ENCODE peak calls at places on chromosomes 1 and 21, in five cellular contexts. One of them, this sample, is unnamed.

GRCh38 chr21:33642896-33643657 is 776 bp downstream of the ITSN1 start:
- DNase-seq in CD8-positive, alpha-beta memory T cell: peak; percentile 2
- DNase-seq in psoas muscle: peak; percentile 43
- DNase-seq in upper lobe of left lung: peak; percentile 28
- DNase-seq in cardiac muscle cell: peak; percentile 35
- DNase-seq in this sample: peak; percentile 16

GRCh38 chr1:46532498-46533178 is 18.8 kb downstream of the KNCN start:
- DNase-seq in psoas muscle: peak; percentile 73
- DNase-seq in upper lobe of left lung: peak; percentile 47
- DNase-seq in cardiac muscle cell: peak; percentile 72
- DNase-seq in CD8-positive, alpha-beta memory T cell: peak; percentile 64
- DNase-seq in this sample: peak; percentile 47

GRCh38 chr1:1032428-1032827 is 12.5 kb downstream of the AGRN start:
- DNase-seq in psoas muscle: no peak
- DNase-seq in upper lobe of left lung: no peak
- DNase-seq in CD8-positive, alpha-beta memory T cell: no peak
- DNase-seq in cardiac muscle cell: no peak
- DNase-seq in this sample: no peak

GRCh38 chr1:26791138-26791537 is 3.4 kb downstream of the PIGV start:
- DNase-seq in CD8-positive, alpha-beta memory T cell: no peak
- DNase-seq in upper lobe of left lung: no peak
- DNase-seq in cardiac muscle cell: no peak
- DNase-seq in psoas muscle: no peak
- DNase-seq in this sample: no peak

GRCh38 chr1:42206164-42206563 is 41.6 kb upstream of the GUCA2A start:
- DNase-seq in cardiac muscle cell: no peak
- DNase-seq in upper lobe of left lung: no peak
- DNase-seq in CD8-positive, alpha-beta memory T cell: no peak
- DNase-seq in psoas muscle: no peak
- DNase-seq in this sample: no peak

GRCh38 chr1:191368891-191369654 is 789.2 kb upstream of the RGS18 start:
- DNase-seq in cardiac muscle cell: no peak
- DNase-seq in upper lobe of left lung: no peak
- DNase-seq in psoas muscle: no peak
- DNase-seq in CD8-positive, alpha-beta memory T cell: no peak
- DNase-seq in this sample: no peak

GRCh38 chr21:46081022-46081861 is 16.7 kb upstream of the COL6A2 start:
- DNase-seq in cardiac muscle cell: no peak
- DNase-seq in psoas muscle: no peak
- DNase-seq in CD8-positive, alpha-beta memory T cell: no peak
- DNase-seq in upper lobe of left lung: no peak
- DNase-seq in this sample: no peak

GRCh38 chr1:18446751-18447150 is 34.0 kb upstream of the KLHDC7A start:
- DNase-seq in CD8-positive, alpha-beta memory T cell: no peak
- DNase-seq in psoas muscle: no peak
- DNase-seq in cardiac muscle cell: no peak
- DNase-seq in upper lobe of left lung: no peak
- DNase-seq in this sample: no peak

GRCh38 chr21:44889625-44890337 is 16.3 kb upstream of the PTTG1IP start:
- DNase-seq in cardiac muscle cell: no peak
- DNase-seq in psoas muscle: peak; percentile 7
- DNase-seq in CD8-positive, alpha-beta memory T cell: no peak
- DNase-seq in upper lobe of left lung: no peak
- DNase-seq in this sample: no peak

GRCh38 chr21:21063828-21064227 is 65.6 kb downstream of the NCAM2 start:
- DNase-seq in upper lobe of left lung: no peak
- DNase-seq in psoas muscle: no peak
- DNase-seq in CD8-positive, alpha-beta memory T cell: no peak
- DNase-seq in cardiac muscle cell: no peak
- DNase-seq in this sample: no peak

GRCh38 chr1:12052997-12053686 is 10.0 kb upstream of the TNFRSF8 start:
- DNase-seq in CD8-positive, alpha-beta memory T cell: no peak
- DNase-seq in cardiac muscle cell: peak; percentile 38
- DNase-seq in psoas muscle: peak; percentile 56
- DNase-seq in upper lobe of left lung: no peak
- DNase-seq in this sample: no peak

GRCh38 chr1:197146108-197147095 is at the start of gene ASPM:
- DNase-seq in upper lobe of left lung: peak; percentile 94
- DNase-seq in psoas muscle: peak; percentile 94
- DNase-seq in cardiac muscle cell: peak; percentile 98
- DNase-seq in CD8-positive, alpha-beta memory T cell: peak; percentile 92
- DNase-seq in this sample: peak; percentile 94

GRCh38 chr1:39692152-39693064 is 1.2 kb upstream of the HPCAL4 start:
- DNase-seq in psoas muscle: no peak
- DNase-seq in cardiac muscle cell: no peak
- DNase-seq in CD8-positive, alpha-beta memory T cell: no peak
- DNase-seq in upper lobe of left lung: peak; percentile 56
- DNase-seq in this sample: peak; percentile 25

GRCh38 chr1:202304370-202304769 is 37.4 kb downstream of the UBE2T start:
- DNase-seq in psoas muscle: no peak
- DNase-seq in upper lobe of left lung: no peak
- DNase-seq in CD8-positive, alpha-beta memory T cell: no peak
- DNase-seq in cardiac muscle cell: no peak
- DNase-seq in this sample: no peak

GRCh38 chr1:204089044-204089751 is 16.3 kb downstream of the SOX13 start:
- DNase-seq in upper lobe of left lung: no peak
- DNase-seq in cardiac muscle cell: peak; percentile 52
- DNase-seq in psoas muscle: peak; percentile 68
- DNase-seq in CD8-positive, alpha-beta memory T cell: no peak
- DNase-seq in this sample: no peak

GRCh38 chr1:44721521-44722361 is 9.2 kb downstream of the RNU5D-1 start:
- DNase-seq in psoas muscle: no peak
- DNase-seq in cardiac muscle cell: peak; percentile 96
- DNase-seq in CD8-positive, alpha-beta memory T cell: peak; percentile 75
- DNase-seq in upper lobe of left lung: peak; percentile 91
- DNase-seq in this sample: peak; percentile 85

GRCh38 chr21:26169611-26170470 is 729 bp downstream of the APP start:
- DNase-seq in upper lobe of left lung: peak; percentile 47
- DNase-seq in cardiac muscle cell: peak; percentile 78
- DNase-seq in CD8-positive, alpha-beta memory T cell: no peak
- DNase-seq in psoas muscle: peak; percentile 47
- DNase-seq in this sample: peak; percentile 38

GRCh38 chr1:241817956-241818612 is 29.9 kb upstream of the EXO1 start:
- DNase-seq in CD8-positive, alpha-beta memory T cell: no peak
- DNase-seq in psoas muscle: no peak
- DNase-seq in upper lobe of left lung: no peak
- DNase-seq in cardiac muscle cell: no peak
- DNase-seq in this sample: no peak

GRCh38 chr1:9289090-9289534 is 3.6 kb upstream of the SPSB1 start:
- DNase-seq in psoas muscle: peak; percentile 62
- DNase-seq in upper lobe of left lung: peak; percentile 72
- DNase-seq in cardiac muscle cell: peak; percentile 80
- DNase-seq in CD8-positive, alpha-beta memory T cell: peak; percentile 51
- DNase-seq in this sample: peak; percentile 73

GRCh38 chr1:218374972-218375371 is 29.8 kb downstream of the TGFB2 start:
- DNase-seq in psoas muscle: no peak
- DNase-seq in CD8-positive, alpha-beta memory T cell: no peak
- DNase-seq in cardiac muscle cell: peak; percentile 39
- DNase-seq in upper lobe of left lung: no peak
- DNase-seq in this sample: no peak

GRCh38 chr1:196387766-196388165 is 220.5 kb downstream of the KCNT2 start:
- DNase-seq in upper lobe of left lung: no peak
- DNase-seq in cardiac muscle cell: no peak
- DNase-seq in psoas muscle: no peak
- DNase-seq in CD8-positive, alpha-beta memory T cell: no peak
- DNase-seq in this sample: no peak

GRCh38 chr1:167767794-167768193 is 46.0 kb downstream of the MPZL1 start:
- DNase-seq in upper lobe of left lung: no peak
- DNase-seq in cardiac muscle cell: no peak
- DNase-seq in CD8-positive, alpha-beta memory T cell: no peak
- DNase-seq in psoas muscle: no peak
- DNase-seq in this sample: no peak

GRCh38 chr1:14095001-14095400 is 395.0 kb downstream of the PRDM2 start:
- DNase-seq in upper lobe of left lung: no peak
- DNase-seq in CD8-positive, alpha-beta memory T cell: no peak
- DNase-seq in cardiac muscle cell: peak; percentile 21
- DNase-seq in psoas muscle: no peak
- DNase-seq in this sample: no peak

GRCh38 chr1:234505774-234506114 is 26.8 kb upstream of the TARBP1 start:
- DNase-seq in upper lobe of left lung: no peak
- DNase-seq in cardiac muscle cell: peak; percentile 68
- DNase-seq in CD8-positive, alpha-beta memory T cell: no peak
- DNase-seq in psoas muscle: no peak
- DNase-seq in this sample: no peak

GRCh38 chr1:215551806-215552205 is 15.3 kb upstream of the KCTD3 start:
- DNase-seq in cardiac muscle cell: no peak
- DNase-seq in psoas muscle: no peak
- DNase-seq in upper lobe of left lung: no peak
- DNase-seq in CD8-positive, alpha-beta memory T cell: no peak
- DNase-seq in this sample: no peak

GRCh38 chr1:86085741-86086411 is 70.7 kb downstream of the COL24A1 start:
- DNase-seq in cardiac muscle cell: no peak
- DNase-seq in upper lobe of left lung: no peak
- DNase-seq in CD8-positive, alpha-beta memory T cell: no peak
- DNase-seq in psoas muscle: no peak
- DNase-seq in this sample: no peak

GRCh38 chr1:245409341-245410195 is 254.8 kb downstream of the KIF26B start:
- DNase-seq in cardiac muscle cell: no peak
- DNase-seq in upper lobe of left lung: no peak
- DNase-seq in psoas muscle: no peak
- DNase-seq in CD8-positive, alpha-beta memory T cell: no peak
- DNase-seq in this sample: no peak

GRCh38 chr1:30418426-30419245 is 304.7 kb downstream of the MATN1 start:
- DNase-seq in cardiac muscle cell: no peak
- DNase-seq in CD8-positive, alpha-beta memory T cell: no peak
- DNase-seq in upper lobe of left lung: no peak
- DNase-seq in psoas muscle: no peak
- DNase-seq in this sample: no peak

GRCh38 chr1:30415171-30415940 is 308.0 kb downstream of the MATN1 start:
- DNase-seq in CD8-positive, alpha-beta memory T cell: no peak
- DNase-seq in cardiac muscle cell: no peak
- DNase-seq in upper lobe of left lung: no peak
- DNase-seq in psoas muscle: no peak
- DNase-seq in this sample: no peak

GRCh38 chr1:30417701-30418425 is 305.5 kb downstream of the MATN1 start:
- DNase-seq in upper lobe of left lung: no peak
- DNase-seq in CD8-positive, alpha-beta memory T cell: no peak
- DNase-seq in psoas muscle: no peak
- DNase-seq in cardiac muscle cell: no peak
- DNase-seq in this sample: no peak

GRCh38 chr1:30416221-30416820 is 307.1 kb downstream of the MATN1 start:
- DNase-seq in cardiac muscle cell: no peak
- DNase-seq in CD8-positive, alpha-beta memory T cell: no peak
- DNase-seq in psoas muscle: no peak
- DNase-seq in upper lobe of left lung: no peak
- DNase-seq in this sample: no peak

DNA sequence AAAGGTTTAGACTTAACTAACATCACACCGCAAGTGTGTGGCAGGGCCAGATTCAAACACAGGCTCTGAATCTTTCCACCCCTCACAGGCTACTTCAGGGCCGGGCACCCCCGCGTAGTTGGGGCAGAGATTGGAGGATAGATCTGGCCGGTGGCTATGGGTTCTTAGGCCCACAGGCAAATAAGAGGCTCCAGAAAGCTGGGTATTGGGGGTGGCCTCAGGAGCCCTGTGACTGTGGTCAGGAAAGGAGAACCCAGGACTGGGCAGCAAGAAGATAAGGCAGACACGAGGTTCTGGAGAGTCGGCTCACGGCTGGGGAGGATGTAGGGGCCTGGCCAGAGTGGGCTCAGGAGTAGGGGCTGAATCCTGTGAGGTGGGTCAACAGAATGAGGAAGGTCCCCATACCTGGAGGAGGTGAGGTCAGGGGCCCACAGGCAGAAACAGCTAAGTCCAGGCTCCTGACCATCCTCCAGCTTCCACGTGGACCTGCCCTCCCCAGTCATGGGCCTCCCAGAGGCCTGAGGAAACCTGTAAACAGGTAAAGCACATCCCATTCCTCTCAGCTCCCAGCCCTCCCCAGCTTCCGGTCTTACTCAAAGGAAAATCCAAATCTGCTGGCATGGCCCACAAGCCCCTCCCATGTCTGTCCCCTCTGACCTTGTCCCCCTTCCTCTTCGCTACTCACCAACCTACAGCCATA is 306.2 kb downstream of the MATN1 start:
- DNase-seq in CD8-positive, alpha-beta memory T cell: no peak
- DNase-seq in cardiac muscle cell: no peak
- DNase-seq in psoas muscle: no peak
- DNase-seq in upper lobe of left lung: no peak
- DNase-seq in this sample: no peak
- H3K4me1 ChIP-seq in CD8-positive, alpha-beta memory T cell: no peaks in the 10 kb centered on the region
- H3K4me1 ChIP-seq in cardiac muscle cell: peaks cover 9% of the 10 kb centered on the region
- H3K4me1 ChIP-seq in psoas muscle: no peaks in the 10 kb centered on the region
- H3K4me1 ChIP-seq in upper lobe of left lung: no peaks in the 10 kb centered on the region
- H3K4me1 ChIP-seq in this sample: no peaks in the 10 kb centered on the region

GRCh38 chr1:175742790-175743459 is 470 bp downstream of the TNR start:
- DNase-seq in cardiac muscle cell: peak; percentile 71
- DNase-seq in upper lobe of left lung: no peak
- DNase-seq in CD8-positive, alpha-beta memory T cell: no peak
- DNase-seq in psoas muscle: no peak
- DNase-seq in this sample: no peak
- H3K4me3 ChIP-seq in cardiac muscle cell: no peak overlapping the region
- H3K4me3 ChIP-seq in upper lobe of left lung: no peak overlapping the region
- H3K4me3 ChIP-seq in CD8-positive, alpha-beta memory T cell: no peak overlapping the region
- H3K4me3 ChIP-seq in psoas muscle: no peak overlapping the region
- H3K4me3 ChIP-seq in this sample: no peak overlapping the region

GRCh38 chr1:227654431-227654830 is 80.7 kb downstream of the JMJD4 start:
- DNase-seq in cardiac muscle cell: no peak
- DNase-seq in CD8-positive, alpha-beta memory T cell: no peak
- DNase-seq in upper lobe of left lung: no peak
- DNase-seq in psoas muscle: no peak
- DNase-seq in this sample: no peak

DNA sequence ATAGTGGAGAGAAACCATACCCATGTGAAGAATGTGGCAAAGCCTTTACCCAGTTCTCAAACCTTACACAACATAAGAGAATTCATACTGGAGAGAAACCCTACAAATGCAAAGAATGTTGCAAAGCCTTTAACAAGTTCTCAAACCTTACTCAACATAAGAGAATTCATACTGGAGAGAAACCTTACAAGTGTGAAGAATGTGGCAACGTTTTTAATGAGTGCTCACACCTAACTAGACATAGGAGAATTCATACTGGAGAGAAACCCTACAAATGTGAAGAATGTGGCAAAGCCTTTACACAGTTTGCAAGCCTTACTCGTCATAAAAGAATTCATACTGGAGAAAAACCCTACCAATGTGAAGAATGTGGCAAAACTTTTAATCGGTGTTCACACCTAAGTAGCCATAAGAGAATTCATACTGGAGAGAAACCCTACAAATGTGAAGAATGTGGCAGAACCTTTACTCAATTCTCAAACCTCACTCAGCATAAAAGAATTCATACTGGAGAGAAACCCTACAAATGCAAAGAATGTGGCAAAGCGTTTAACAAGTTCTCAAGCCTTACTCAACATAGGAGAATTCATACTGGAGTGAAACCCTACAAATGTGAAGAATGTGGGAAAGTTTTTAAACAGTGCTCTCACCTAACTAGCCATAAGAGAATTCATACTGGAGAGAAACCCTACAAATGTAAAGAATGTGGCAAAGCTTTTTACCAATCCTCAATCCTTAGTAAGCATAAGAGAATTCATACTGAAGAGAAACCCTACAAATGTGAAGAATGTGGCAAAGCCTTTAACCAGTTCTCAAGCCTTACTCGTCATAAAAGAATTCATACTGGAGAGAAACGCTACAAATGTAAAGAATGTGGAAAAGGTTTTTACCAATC is 80.0 kb downstream of the JMJD4 start:
- DNase-seq in psoas muscle: no peak
- DNase-seq in upper lobe of left lung: no peak
- DNase-seq in cardiac muscle cell: no peak
- DNase-seq in CD8-positive, alpha-beta memory T cell: no peak
- DNase-seq in this sample: no peak
- H3K9me3 ChIP-seq in psoas muscle: peaks cover 97% of the 10 kb centered on the region
- H3K9me3 ChIP-seq in upper lobe of left lung: peaks cover 99% of the 10 kb centered on the region
- H3K9me3 ChIP-seq in cardiac muscle cell: peaks cover 22% of the 10 kb centered on the region
- H3K9me3 ChIP-seq in CD8-positive, alpha-beta memory T cell: peaks cover 64% of the 10 kb centered on the region
- H3K9me3 ChIP-seq in this sample: peaks cover 21% of the 10 kb centered on the region

GRCh38 chr1:231414260-231415016 is 7.6 kb downstream of the EGLN1 start:
- DNase-seq in CD8-positive, alpha-beta memory T cell: no peak
- DNase-seq in psoas muscle: peak; percentile 25
- DNase-seq in upper lobe of left lung: no peak
- DNase-seq in cardiac muscle cell: no peak
- DNase-seq in this sample: no peak
- H3K4me1 ChIP-seq in CD8-positive, alpha-beta memory T cell: peaks cover 59% of the 10 kb centered on the region
- H3K4me1 ChIP-seq in psoas muscle: peaks cover 74% of the 10 kb centered on the region
- H3K4me1 ChIP-seq in upper lobe of left lung: peaks cover 25% of the 10 kb centered on the region
- H3K4me1 ChIP-seq in cardiac muscle cell: peaks cover 77% of the 10 kb centered on the region
- H3K4me1 ChIP-seq in this sample: peaks cover 97% of the 10 kb centered on the region

This sample was measured in CD4-positive, alpha-beta memory T cell.